ENCODE peak calls at places on chromosome 3, in seven cellular contexts. X, K, L, S, C, H and F are unnamed samples.

GRCh38 chr3:99817047-99817436 is 620 bp upstream of the CMSS1 start:
- DNase-seq in X (peak), K (no peak), L (peak), S (no peak), C (no peak), H (no peak), F (peak)

GRCh38 chr3:13352621-13353131 is 67.4 kb downstream of the NUP210 start:
- DNase-seq in X (no peak), K (no peak), L (no peak), S (no peak), C (no peak), H (no peak), F (no peak)

GRCh38 chr3:39154323-39155021 is 1.1 kb upstream of the CSRNP1 start:
- DNase-seq in X (peak), K (no peak), L (peak), S (peak), C (no peak), H (no peak), F (no peak)

GRCh38 chr3:188797045-188797444 is 374.7 kb upstream of the TPRG1 start:
- DNase-seq in X (no peak), K (no peak), L (no peak), S (no peak), C (no peak), H (no peak), F (no peak)

GRCh38 chr3:47475029-47475569 is 642 bp downstream of the SCAP start:
- DNase-seq in X (no peak), K (no peak), L (peak), S (no peak), C (no peak), H (no peak), F (no peak)

GRCh38 chr3:33139996-33140395 is 26.2 kb downstream of the CRTAP start:
- DNase-seq in X (no peak), K (no peak), L (no peak), S (no peak), C (no peak), H (no peak), F (no peak)

GRCh38 chr3:70832035-70832795 is 519.8 kb upstream of the MDFIC2 start:
- DNase-seq in X (no peak), K (no peak), L (peak), S (no peak), C (no peak), H (no peak), F (no peak)

GRCh38 chr3:41199866-41200668 is 762 bp downstream of the CTNNB1 start:
- DNase-seq in X (peak), K (no peak), L (peak), S (peak), C (peak), H (no peak), F (no peak)

GRCh38 chr3:78123058-78123457 is 1083.2 kb downstream of the ROBO2 start:
- DNase-seq in X (no peak), K (no peak), L (no peak), S (no peak), C (no peak), H (no peak), F (no peak)

GRCh38 chr3:100880072-100880471 is 113.1 kb downstream of the ABI3BP start:
- DNase-seq in X (no peak), K (no peak), L (no peak), S (no peak), C (no peak), H (no peak), F (peak)

GRCh38 chr3:148158210-148158609 is 539.5 kb upstream of the AGTR1 start:
- DNase-seq in X (no peak), K (no peak), L (peak), S (no peak), C (no peak), H (no peak), F (peak)

GRCh38 chr3:81244196-81244595 is 517.2 kb downstream of the GBE1 start:
- DNase-seq in X (no peak), K (no peak), L (no peak), S (no peak), C (no peak), H (no peak), F (no peak)

GRCh38 chr3:72412557-72412956 is 435.7 kb downstream of the SHQ1 start:
- DNase-seq in X (no peak), K (no peak), L (no peak), S (no peak), C (no peak), H (no peak), F (no peak)

GRCh38 chr3:178302966-178303930 is 233.0 kb upstream of the KCNMB2 start:
- DNase-seq in X (no peak), K (no peak), L (no peak), S (no peak), C (no peak), H (no peak), F (no peak)

GRCh38 chr3:192079098-192079497 is 618.1 kb downstream of the PYDC2 start:
- DNase-seq in X (no peak), K (no peak), L (no peak), S (no peak), C (no peak), H (no peak), F (no peak)

GRCh38 chr3:12465151-12465795 is 19.0 kb upstream of the TSEN2 start:
- DNase-seq in X (no peak), K (no peak), L (no peak), S (no peak), C (no peak), H (no peak), F (no peak)

GRCh38 chr3:112459750-112460149 is 39.5 kb downstream of the BTLA start:
- DNase-seq in X (no peak), K (no peak), L (no peak), S (no peak), C (no peak), H (peak), F (no peak)

GRCh38 chr3:55579499-55579898 is 92.4 kb upstream of the WNT5A start:
- DNase-seq in X (no peak), K (no peak), L (no peak), S (peak), C (no peak), H (no peak), F (no peak)

GRCh38 chr3:124492824-124493223 is 237.4 kb upstream of the UMPS start:
- DNase-seq in X (no peak), K (no peak), L (peak), S (peak), C (no peak), H (peak), F (peak)

GRCh38 chr3:97810779-97811390 is 10.9 kb upstream of the CRYBG3 start:
- DNase-seq in X (no peak), K (no peak), L (no peak), S (no peak), C (no peak), H (no peak), F (no peak)

GRCh38 chr3:100042577-100042981 is 71.7 kb downstream of the FILIP1L start:
- DNase-seq in X (no peak), K (no peak), L (no peak), S (no peak), C (no peak), H (no peak), F (no peak)

GRCh38 chr3:19543212-19543841 is 390.7 kb downstream of the EFHB start:
- DNase-seq in X (no peak), K (no peak), L (peak), S (no peak), C (no peak), H (peak), F (peak)

GRCh38 chr3:36244728-36245127 is 135.6 kb upstream of the STAC start:
- DNase-seq in X (no peak), K (no peak), L (no peak), S (no peak), C (no peak), H (no peak), F (no peak)

GRCh38 chr3:137116619-137117018 is 158.8 kb downstream of the IL20RB start:
- DNase-seq in X (no peak), K (no peak), L (no peak), S (no peak), C (no peak), H (no peak), F (no peak)

GRCh38 chr3:149777414-149778214 is 14.7 kb downstream of the ANKUB1 start:
- DNase-seq in X (no peak), K (no peak), L (no peak), S (no peak), C (no peak), H (no peak), F (no peak)

GRCh38 chr3:149781216-149781615 is 11.1 kb downstream of the ANKUB1 start:
- DNase-seq in X (no peak), K (no peak), L (no peak), S (no peak), C (no peak), H (no peak), F (no peak)

GRCh38 chr3:149784064-149784704 is 8.2 kb downstream of the ANKUB1 start:
- DNase-seq in X (no peak), K (no peak), L (no peak), S (no peak), C (no peak), H (no peak), F (no peak)

GRCh38 chr3:149783576-149783975 is 8.8 kb downstream of the ANKUB1 start:
- DNase-seq in X (no peak), K (no peak), L (no peak), S (no peak), C (no peak), H (no peak), F (no peak)
- H3K4me3 ChIP-seq in X (no peak), K (no peak), L (no peak), S (no peak), C (no peak), H (no peak), F (no peak)

GRCh38 chr3:196694202-196694638 is 17.8 kb downstream of the CEP19 start:
- DNase-seq in X (no peak), K (no peak), L (no peak), S (no peak), C (no peak), H (no peak), F (no peak)
- TF ChIP-seq CTCF in X (no peak), K (no peak), L (no peak), S (no peak), C (peak), H (no peak), F (no peak)

GRCh38 chr3:52671676-52672075 is 14.0 kb downstream of the PBRM1 start:
- DNase-seq in X (no peak), K (no peak), L (no peak), S (no peak), C (no peak), H (no peak), F (no peak)
- H3K4me3 ChIP-seq in X (no peak), K (no peak), L (no peak), S (no peak), C (no peak), H (no peak), F (no peak)

DNA sequence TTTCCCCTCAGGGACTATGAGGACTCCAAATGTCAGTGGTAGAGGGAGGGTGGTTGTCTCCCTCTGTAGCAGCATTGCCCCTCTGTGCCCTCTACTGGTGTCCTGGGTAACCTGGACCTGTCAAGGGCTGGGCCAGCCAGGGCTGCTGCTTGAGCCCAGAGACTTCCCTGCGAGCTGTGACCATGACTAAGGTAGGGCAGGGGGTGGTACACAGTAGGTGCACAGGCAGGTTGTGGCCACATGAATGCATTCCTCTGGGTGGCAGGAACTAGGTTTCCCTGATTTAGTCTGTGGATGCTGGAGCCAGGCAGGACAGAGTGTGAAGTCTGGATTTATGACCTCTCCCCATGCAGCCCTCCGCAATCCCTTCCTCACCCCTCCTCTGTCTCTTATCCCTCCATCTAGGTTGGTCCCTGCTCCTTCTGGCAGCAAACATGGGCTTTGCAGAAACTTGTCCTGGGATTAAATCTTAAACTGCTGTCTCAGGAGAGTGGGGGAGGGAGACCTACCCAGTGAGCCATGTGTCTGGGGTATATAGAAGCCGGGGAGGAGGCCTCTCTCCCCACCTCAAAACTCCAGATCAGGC is 8.7 kb upstream of the SEMA3F start:
- DNase-seq in X (no peak), K (no peak), L (no peak), S (no peak), C (no peak), H (no peak), F (no peak)
- TF ChIP-seq CTCF in X (no peak), K (no peak), L (no peak), S (no peak), C (no peak), H (peak), F (peak)

GRCh38 chr3:86990734-86991481 is at the start of gene VGLL3:
- DNase-seq in X (peak), K (peak), L (peak), S (peak), C (peak), H (no peak), F (peak)

GRCh38 chr3:86990171-86990733 is 697 bp downstream of the VGLL3 start:
- DNase-seq in X (peak), K (peak), L (no peak), S (peak), C (peak), H (no peak), F (no peak)

GRCh38 chr3:86993704-86994103 is 2.8 kb upstream of the VGLL3 start:
- DNase-seq in X (no peak), K (no peak), L (no peak), S (no peak), C (no peak), H (no peak), F (no peak)

GRCh38 chr3:86991482-86991815 is 500 bp upstream of the VGLL3 start:
- DNase-seq in X (no peak), K (no peak), L (no peak), S (no peak), C (no peak), H (no peak), F (no peak)

DNA sequence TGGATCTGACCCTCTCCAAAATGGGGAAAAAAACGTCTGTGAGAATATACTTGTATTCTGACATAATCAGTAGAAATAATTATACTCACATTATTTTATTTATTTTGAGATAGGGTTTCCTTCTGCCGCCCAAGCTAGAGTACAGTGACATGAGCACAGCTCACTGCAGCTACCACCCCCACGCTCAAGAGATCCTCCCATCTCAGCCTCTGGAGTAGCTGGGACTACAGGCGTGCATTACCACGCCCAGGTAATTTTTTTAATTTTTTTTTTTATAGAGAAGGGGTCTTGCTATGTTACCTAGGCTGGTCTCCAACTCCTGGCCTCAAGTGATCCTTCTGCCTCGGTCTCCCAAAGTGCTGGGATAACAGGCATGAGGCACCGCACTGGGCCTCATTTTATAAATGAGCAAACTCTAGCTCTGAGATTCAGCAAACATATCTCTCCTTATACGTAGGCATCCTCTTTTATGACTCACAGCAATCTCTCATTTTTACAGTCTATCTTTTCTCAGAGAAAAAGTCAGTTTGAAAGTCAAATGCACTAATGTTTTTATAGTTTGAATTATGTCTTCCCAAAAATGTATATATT is 986 bp upstream of the VGLL3 start:
- DNase-seq in X (no peak), K (no peak), L (no peak), S (peak), C (no peak), H (no peak), F (no peak)
- H3K4me3 ChIP-seq in X (no peak), K (peak), L (no peak), S (peak), C (peak), H (no peak), F (no peak)

GRCh38 chr3:45330500-45331295 is 57.7 kb upstream of the LARS2 start:
- DNase-seq in X (no peak), K (no peak), L (no peak), S (no peak), C (no peak), H (no peak), F (no peak)
- TF ChIP-seq CTCF in X (no peak), K (no peak), L (no peak), S (no peak), C (no peak), H (no peak), F (no peak)

GRCh38 chr3:58335432-58335947 is 2.8 kb downstream of the PXK start:
- DNase-seq in X (no peak), K (no peak), L (no peak), S (no peak), C (no peak), H (no peak), F (no peak)
- H3K4me3 ChIP-seq in X (peak), K (peak), L (no peak), S (no peak), C (peak), H (no peak), F (no peak)

DNA sequence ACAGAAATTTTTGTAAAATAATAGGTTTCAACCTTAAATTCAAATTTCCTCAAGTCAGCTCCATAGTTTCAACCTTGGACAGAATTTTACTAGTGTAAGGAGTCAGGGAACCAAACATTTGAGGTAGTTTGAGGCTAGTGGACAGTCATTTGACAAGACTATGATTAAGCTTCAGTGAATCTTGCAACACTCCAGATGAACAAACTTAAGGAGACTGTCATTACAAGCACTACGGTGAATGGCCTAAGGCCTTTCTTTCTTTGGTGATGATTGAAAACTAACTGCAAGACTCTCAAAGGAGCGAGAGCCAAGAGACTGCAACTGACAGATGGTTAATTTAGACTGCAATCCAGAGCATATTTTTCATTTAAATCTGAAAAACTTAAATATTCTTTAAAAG is 272.4 kb upstream of the NECTIN3 start:
- DNase-seq in X (no peak), K (no peak), L (no peak), S (no peak), C (no peak), H (no peak), F (no peak)
- TF ChIP-seq CTCF in X (no peak), K (no peak), L (no peak), S (no peak), C (no peak), H (no peak), F (no peak)

GRCh38 chr3:53493618-53493996 is 804 bp upstream of the CACNA1D start:
- DNase-seq in X (no peak), K (no peak), L (no peak), S (no peak), C (no peak), H (no peak), F (no peak)

GRCh38 chr3:53495091-53495517 is 693 bp downstream of the CACNA1D start:
- DNase-seq in X (no peak), K (peak), L (peak), S (no peak), C (no peak), H (no peak), F (no peak)

GRCh38 chr3:53496984-53497383 is 2.6 kb downstream of the CACNA1D start:
- DNase-seq in X (no peak), K (no peak), L (no peak), S (no peak), C (no peak), H (no peak), F (no peak)

GRCh38 chr3:53495518-53496501 is 1.4 kb downstream of the CACNA1D start:
- DNase-seq in X (no peak), K (peak), L (peak), S (no peak), C (no peak), H (no peak), F (no peak)

GRCh38 chr3:53493997-53494791 is at the start of gene CACNA1D:
- DNase-seq in X (peak), K (peak), L (peak), S (peak), C (peak), H (no peak), F (peak)
- H3K4me3 ChIP-seq in X (peak), K (peak), L (no peak), S (peak), C (peak), H (no peak), F (no peak)